ENCODE peak calls at places on chromosomes 7 and 10, in six cellular contexts. F is hepatocyte, W is BJ, V is kidney epithelial cell, L is PC-3, P is astrocyte of the spinal cord. C is an unnamed sample.

GRCh38 chr10:121522841-121523240 is 75.4 kb downstream of the FGFR2 start:
- DNase-seq in F (no peak), W (no peak), V (no peak), L (no peak), P (no peak), C (no peak)

GRCh38 chr10:50604823-50605222 is 18.9 kb downstream of the SGMS1 start:
- DNase-seq in F (no peak), W (no peak), V (no peak), L (peak), P (no peak), C (no peak)

GRCh38 chr10:35959103-35959740 is 317.1 kb upstream of the FZD8 start:
- DNase-seq in F (no peak), W (no peak), V (no peak), L (no peak), P (no peak), C (no peak)

GRCh38 chr10:44382981-44383748 is 1.7 kb downstream of the CXCL12 start:
- DNase-seq in F (no peak), W (no peak), V (no peak), L (no peak), P (no peak), C (no peak)

GRCh38 chr10:123796736-123797135 is 94.9 kb downstream of the CPXM2 start:
- DNase-seq in F (no peak), W (no peak), V (no peak), L (no peak), P (no peak), C (no peak)

GRCh38 chr10:122303271-122304053 is 32.4 kb downstream of the BTBD16 start:
- DNase-seq in F (no peak), W (no peak), V (no peak), L (no peak), P (no peak), C (no peak)

GRCh38 chr10:96470108-96470743 is 43.5 kb downstream of the TLL2 start:
- DNase-seq in F (peak), W (no peak), V (no peak), L (peak), P (peak), C (peak)

GRCh38 chr10:107442035-107442505 is 277.6 kb upstream of the SORCS1 start:
- DNase-seq in F (no peak), W (no peak), V (peak), L (peak), P (peak), C (peak)

GRCh38 chr7:158680754-158681153 is 23.9 kb downstream of the NCAPG2 start:
- DNase-seq in F (no peak), W (no peak), V (no peak), L (no peak), P (no peak), C (no peak)

GRCh38 chr10:97250952-97251351 is 41.5 kb downstream of the ARHGAP19 start:
- DNase-seq in F (no peak), W (no peak), V (no peak), L (no peak), P (no peak), C (no peak)

GRCh38 chr10:71459513-71459912 is 62.8 kb downstream of the CDH23 start:
- DNase-seq in F (no peak), W (no peak), V (no peak), L (no peak), P (no peak), C (no peak)

GRCh38 chr7:44264221-44264956 is 61.0 kb downstream of the CAMK2B start:
- DNase-seq in F (no peak), W (no peak), V (peak), L (peak), P (no peak), C (no peak)

GRCh38 chr10:46526682-46527038 is 29.8 kb downstream of the GPRIN2 start:
- DNase-seq in F (no peak), W (no peak), V (no peak), L (peak), P (no peak), C (no peak)

GRCh38 chr7:12107841-12108249 is 103.2 kb upstream of the TMEM106B start:
- DNase-seq in F (no peak), W (peak), V (no peak), L (peak), P (peak), C (no peak)

GRCh38 chr10:124991872-124992271 is 49.9 kb downstream of the ZRANB1 start:
- DNase-seq in F (no peak), W (no peak), V (no peak), L (no peak), P (no peak), C (no peak)

GRCh38 chr10:5076615-5077014 is 17.6 kb upstream of the AKR1C3 start:
- DNase-seq in F (no peak), W (no peak), V (no peak), L (no peak), P (no peak), C (no peak)

GRCh38 chr7:140640727-140641531 is at the start of gene DENND2A:
- DNase-seq in F (peak), W (no peak), V (no peak), L (peak), P (peak), C (peak)

GRCh38 chr10:79458483-79458882 is 13.1 kb upstream of the ZCCHC24 start:
- DNase-seq in F (no peak), W (no peak), V (no peak), L (no peak), P (no peak), C (no peak)

DNA sequence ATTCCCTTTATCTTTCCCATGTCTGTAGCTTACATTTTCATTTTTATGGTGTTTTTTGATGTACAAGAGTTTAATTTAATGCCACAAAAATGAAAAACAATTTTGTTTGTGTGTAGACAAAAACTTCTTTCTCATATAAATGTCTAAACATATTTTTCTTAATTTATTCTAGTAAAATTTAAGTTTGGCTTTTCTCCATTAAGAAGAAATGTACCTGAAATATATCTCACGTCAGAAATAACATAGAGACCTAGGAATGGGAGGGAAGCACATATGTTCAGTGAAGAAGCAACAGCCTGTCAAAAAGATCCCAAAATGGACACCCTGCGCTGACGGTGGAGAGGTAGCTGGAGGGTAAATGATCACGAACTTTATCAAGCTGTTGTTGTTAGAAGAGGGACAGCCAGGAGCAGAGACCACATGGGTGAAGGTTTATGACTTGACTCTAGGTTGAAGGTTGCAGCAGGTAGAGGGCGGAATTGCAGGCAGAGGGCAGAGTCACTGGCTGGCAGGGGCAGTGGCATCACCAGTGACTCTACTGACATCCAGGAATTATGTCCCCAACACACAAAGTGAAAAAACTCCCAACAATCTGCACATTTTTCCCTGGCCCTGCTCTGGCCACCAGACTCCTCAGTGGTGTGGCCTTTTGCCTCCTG is 225.9 kb upstream of the PRSS58 start:
- DNase-seq in F (no peak), W (no peak), V (no peak), L (no peak), P (no peak), C (no peak)
- TF ChIP-seq CTCF in F (no peak), W (no peak), V (no peak), L (peak), P (no peak), C (no peak)

DNA sequence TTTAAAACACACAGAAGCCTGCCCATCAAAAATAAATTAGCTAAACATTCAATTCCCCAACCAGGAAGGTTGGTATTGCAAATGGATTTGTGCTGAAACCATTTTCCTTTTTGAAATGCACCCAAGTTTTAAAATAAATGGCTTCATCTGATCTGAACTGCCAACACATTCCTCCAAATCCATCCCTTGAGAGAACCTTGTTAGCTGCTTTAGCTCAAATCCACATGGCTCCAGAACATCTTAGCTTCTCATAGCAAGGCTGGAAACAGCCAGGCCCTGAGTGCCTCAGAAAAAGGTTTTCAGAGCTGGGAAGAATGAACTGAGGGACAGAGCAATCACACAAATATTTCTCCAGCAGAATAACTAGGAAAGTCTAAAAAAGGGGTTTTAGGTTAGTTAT is 306.4 kb downstream of the FZD1 start:
- DNase-seq in F (no peak), W (no peak), V (no peak), L (no peak), P (no peak), C (no peak)
- H3K4me3 ChIP-seq in F (no peak), W (no peak), V (no peak), L (no peak), P (no peak), C (no peak)

GRCh38 chr7:28842769-28843295 is 115.3 kb downstream of the TRIL start:
- DNase-seq in F (no peak), W (no peak), V (no peak), L (no peak), P (no peak), C (no peak)

GRCh38 chr7:28836661-28837060 is 121.5 kb downstream of the TRIL start:
- DNase-seq in F (no peak), W (no peak), V (no peak), L (no peak), P (no peak), C (no peak)

GRCh38 chr7:28841766-28842165 is 116.4 kb downstream of the TRIL start:
- DNase-seq in F (no peak), W (no peak), V (no peak), L (no peak), P (no peak), C (no peak)

GRCh38 chr7:28845106-28845505 is 113.0 kb downstream of the TRIL start:
- DNase-seq in F (no peak), W (no peak), V (no peak), L (no peak), P (no peak), C (no peak)

DNA sequence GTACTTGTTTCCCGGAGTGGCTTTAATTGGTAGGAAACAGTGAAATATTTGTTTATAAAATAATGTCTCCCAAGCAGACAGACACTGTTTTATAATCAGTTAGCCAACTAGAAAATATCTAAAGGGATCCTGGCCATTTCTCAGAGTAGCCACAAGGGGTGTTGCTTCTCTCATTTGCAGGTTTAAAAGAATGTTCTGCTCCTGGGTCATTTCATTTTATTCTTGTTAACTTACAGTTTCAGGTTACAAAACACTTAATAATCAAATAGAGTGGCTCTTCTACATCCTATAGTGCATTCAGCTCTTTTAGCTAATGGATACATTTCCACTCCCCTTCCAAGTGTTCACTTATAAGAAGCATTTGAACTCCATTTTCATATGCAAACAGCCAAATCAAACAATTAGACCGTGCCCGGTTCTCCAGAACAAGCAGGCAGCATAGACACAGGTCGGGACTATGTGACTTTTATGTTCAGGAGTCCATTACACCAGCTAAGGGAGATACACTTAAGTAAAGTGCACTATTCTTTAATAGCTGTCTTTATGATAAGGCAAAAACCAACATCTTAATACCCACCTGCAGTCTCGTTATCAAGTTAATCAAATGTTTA is 117.5 kb downstream of the TRIL start:
- DNase-seq in F (peak), W (no peak), V (no peak), L (peak), P (no peak), C (peak)
- TF ChIP-seq CTCF in F (peak), W (peak), V (peak), L (peak), P (peak), C (peak)

GRCh38 chr7:111012799-111013675 is 77.9 kb upstream of the LRRN3 start:
- DNase-seq in F (no peak), W (no peak), V (no peak), L (no peak), P (no peak), C (no peak)

GRCh38 chr7:111012152-111012551 is 78.8 kb upstream of the LRRN3 start:
- DNase-seq in F (no peak), W (no peak), V (no peak), L (peak), P (no peak), C (no peak)

GRCh38 chr7:111010833-111011232 is 80.1 kb upstream of the LRRN3 start:
- DNase-seq in F (peak), W (no peak), V (no peak), L (no peak), P (no peak), C (no peak)

GRCh38 chr7:111009641-111010040 is 81.3 kb upstream of the LRRN3 start:
- DNase-seq in F (no peak), W (no peak), V (no peak), L (no peak), P (no peak), C (no peak)

GRCh38 chr7:111011500-111011899 is 79.4 kb upstream of the LRRN3 start:
- DNase-seq in F (no peak), W (no peak), V (no peak), L (peak), P (no peak), C (no peak)
- H3K4me3 ChIP-seq in F (no peak), W (no peak), V (no peak), L (no peak), P (no peak), C (no peak)

DNA sequence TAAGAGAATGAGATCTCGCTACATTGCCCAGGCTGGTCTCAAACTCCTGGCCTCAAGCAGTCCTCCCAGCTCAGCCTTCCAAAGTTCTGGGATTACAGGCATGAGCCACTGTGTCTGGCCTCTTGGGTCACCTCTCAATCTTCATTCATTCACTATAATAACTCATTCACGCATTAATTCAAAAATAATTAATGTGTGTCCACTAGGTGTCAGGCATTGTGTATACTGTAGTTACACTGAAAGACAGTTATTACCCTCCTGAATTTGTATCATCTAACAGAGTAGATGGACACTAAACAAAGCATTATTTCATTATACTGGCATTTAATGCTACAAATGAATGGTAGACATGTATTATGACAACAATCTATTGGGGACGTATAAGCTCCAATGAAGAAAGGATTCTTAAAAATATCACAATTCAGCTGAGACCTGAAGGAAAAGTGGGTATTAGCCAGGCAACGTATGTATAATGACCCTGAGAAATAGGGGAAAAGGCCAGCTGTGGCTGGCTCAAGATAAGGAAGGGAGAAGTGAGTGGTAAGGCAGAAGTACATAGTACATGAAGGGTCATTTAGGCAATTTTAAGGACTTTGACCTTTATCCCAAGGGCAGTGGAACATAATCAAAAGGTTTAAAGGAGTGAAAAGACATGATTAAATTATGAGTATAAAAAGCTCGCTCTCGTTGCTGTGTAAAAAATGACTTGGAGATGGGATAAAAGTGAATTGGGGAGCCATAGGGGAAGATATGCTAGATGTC is 150.7 kb downstream of the BTAF1 start:
- DNase-seq in F (no peak), W (no peak), V (no peak), L (peak), P (no peak), C (peak)
- TF ChIP-seq CTCF in F (no peak), W (no peak), V (peak), L (peak), P (no peak), C (peak)

GRCh38 chr7:130492519-130493274 is 812 bp downstream of the MEST start:
- DNase-seq in F (no peak), W (no peak), V (no peak), L (no peak), P (no peak), C (peak)

GRCh38 chr7:130491841-130492518 is at the start of gene MEST:
- DNase-seq in F (peak), W (no peak), V (no peak), L (no peak), P (peak), C (peak)

GRCh38 chr7:130494480-130494879 is 2.6 kb downstream of the MEST start:
- DNase-seq in F (no peak), W (no peak), V (no peak), L (no peak), P (no peak), C (no peak)

GRCh38 chr7:130490888-130491771 is 755 bp upstream of the MEST start:
- DNase-seq in F (peak), W (no peak), V (no peak), L (no peak), P (peak), C (peak)

DNA sequence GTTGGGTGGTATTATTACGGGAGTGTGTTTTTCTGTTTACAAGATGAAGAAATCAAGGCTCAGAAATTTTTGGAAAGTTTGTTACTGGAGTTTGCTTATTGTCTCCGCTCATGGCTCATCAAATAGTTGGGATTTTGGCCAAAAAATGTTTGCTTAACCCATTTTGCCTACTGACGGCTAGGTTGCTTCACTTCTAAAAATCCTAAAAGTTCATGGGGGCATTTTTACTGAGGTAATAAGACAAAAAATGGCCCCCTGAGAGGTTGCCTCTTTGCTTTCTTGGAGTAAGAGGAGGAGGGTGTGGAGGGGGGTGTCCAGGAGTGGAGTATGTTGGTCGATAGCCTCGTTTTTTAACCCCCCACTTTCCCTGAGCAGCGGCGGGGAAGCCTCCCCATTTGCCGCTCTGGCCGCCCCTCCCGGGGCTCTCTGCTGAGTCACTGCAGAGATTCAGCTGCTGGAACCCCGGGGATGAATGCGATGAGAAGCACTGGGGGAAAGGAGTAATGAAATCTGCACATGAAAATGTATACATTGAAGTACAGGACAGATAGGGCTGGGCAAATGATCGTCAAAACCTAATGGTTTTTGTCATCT is 1.5 kb downstream of the MEST start:
- DNase-seq in F (no peak), W (no peak), V (no peak), L (no peak), P (peak), C (peak)
- H3K4me3 ChIP-seq in F (peak), W (peak), V (peak), L (no peak), P (peak), C (peak)

DNA sequence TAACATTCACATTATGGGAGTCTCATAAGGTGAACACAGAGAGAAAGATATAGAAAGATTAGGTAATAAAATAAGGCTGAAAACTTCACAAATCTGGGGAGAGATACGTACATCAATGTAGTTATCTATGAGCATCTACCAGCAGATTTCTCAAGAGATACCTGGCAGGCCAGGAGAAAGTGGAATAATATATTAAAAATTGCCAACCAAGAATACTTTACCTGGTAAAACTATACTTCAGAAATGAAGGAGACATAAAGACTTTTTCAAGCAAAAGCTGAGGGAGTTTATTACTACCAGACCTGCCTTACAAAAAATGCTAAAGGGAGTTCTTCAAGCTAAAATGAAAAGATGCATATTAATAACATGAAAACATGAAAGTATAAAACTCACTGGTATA is 78.8 kb upstream of the COMTD1 start:
- DNase-seq in F (no peak), W (no peak), V (no peak), L (no peak), P (no peak), C (no peak)
- TF ChIP-seq CTCF in F (no peak), W (no peak), V (no peak), L (no peak), P (no peak), C (no peak)

C was measured in cardiac muscle cell.